ENCODE peak calls at places on chromosomes 7 and 10, in four cellular contexts. One of them, this sample, is unnamed.

GRCh38 chr7:142855756-142856564 is 1.1 kb downstream of the EPHB6 start:
- DNase-seq in memory B cell: no peak
- DNase-seq in esophagus muscularis mucosa: no peak
- DNase-seq in RCC 7860: no peak
- DNase-seq in this sample: no peak

GRCh38 chr10:14092749-14093148 is 238.0 kb downstream of the FRMD4A start:
- DNase-seq in memory B cell: no peak
- DNase-seq in esophagus muscularis mucosa: no peak
- DNase-seq in RCC 7860: peak; percentile 12
- DNase-seq in this sample: peak; percentile 32

GRCh38 chr10:123835575-123835974 is 56.0 kb downstream of the CPXM2 start:
- DNase-seq in memory B cell: no peak
- DNase-seq in esophagus muscularis mucosa: peak; percentile 88
- DNase-seq in RCC 7860: no peak
- DNase-seq in this sample: peak; percentile 15

GRCh38 chr10:97024181-97025073 is 161.3 kb downstream of the SLIT1 start:
- DNase-seq in memory B cell: no peak
- DNase-seq in esophagus muscularis mucosa: no peak
- DNase-seq in RCC 7860: peak; percentile 44
- DNase-seq in this sample: peak; percentile 73

GRCh38 chr10:55466806-55467504 is 665.9 kb upstream of the PCDH15 start:
- DNase-seq in memory B cell: no peak
- DNase-seq in esophagus muscularis mucosa: no peak
- DNase-seq in RCC 7860: no peak
- DNase-seq in this sample: no peak

GRCh38 chr7:127252736-127253288 is at the start of gene GRM8:
- DNase-seq in memory B cell: peak; percentile 30
- DNase-seq in esophagus muscularis mucosa: no peak
- DNase-seq in RCC 7860: peak; percentile 40
- DNase-seq in this sample: peak; percentile 70

GRCh38 chr7:89826574-89826973 is 327.7 kb upstream of the STEAP1 start:
- DNase-seq in memory B cell: no peak
- DNase-seq in esophagus muscularis mucosa: no peak
- DNase-seq in RCC 7860: no peak
- DNase-seq in this sample: no peak

GRCh38 chr10:51881213-51881612 is 181.8 kb upstream of the CSTF2T start:
- DNase-seq in memory B cell: no peak
- DNase-seq in esophagus muscularis mucosa: no peak
- DNase-seq in RCC 7860: no peak
- DNase-seq in this sample: no peak

GRCh38 chr10:88066319-88066718 is 202.9 kb downstream of the PTEN start:
- DNase-seq in memory B cell: no peak
- DNase-seq in esophagus muscularis mucosa: no peak
- DNase-seq in RCC 7860: no peak
- DNase-seq in this sample: no peak

GRCh38 chr10:100184426-100185219 is 1.2 kb downstream of the ERLIN1 start:
- DNase-seq in memory B cell: no peak
- DNase-seq in esophagus muscularis mucosa: no peak
- DNase-seq in RCC 7860: no peak
- DNase-seq in this sample: peak; percentile 18

GRCh38 chr7:34451923-34452322 is 206.1 kb upstream of the NPSR1 start:
- DNase-seq in memory B cell: no peak
- DNase-seq in esophagus muscularis mucosa: no peak
- DNase-seq in RCC 7860: peak; percentile 57
- DNase-seq in this sample: peak; percentile 8

GRCh38 chr10:131726460-131726861 is 174.3 kb upstream of the PPP2R2D start:
- DNase-seq in memory B cell: no peak
- DNase-seq in esophagus muscularis mucosa: no peak
- DNase-seq in RCC 7860: no peak
- DNase-seq in this sample: no peak

GRCh38 chr10:114767589-114768393 is 53.8 kb upstream of the FHIP2A start:
- DNase-seq in memory B cell: no peak
- DNase-seq in esophagus muscularis mucosa: no peak
- DNase-seq in RCC 7860: no peak
- DNase-seq in this sample: peak; percentile 23

GRCh38 chr10:69659286-69660027 is 29.4 kb downstream of the FAM241B start:
- DNase-seq in memory B cell: no peak
- DNase-seq in esophagus muscularis mucosa: no peak
- DNase-seq in RCC 7860: no peak
- DNase-seq in this sample: no peak

GRCh38 chr7:157412021-157412443 is 75.2 kb downstream of the DNAJB6 start:
- DNase-seq in memory B cell: no peak
- DNase-seq in esophagus muscularis mucosa: no peak
- DNase-seq in RCC 7860: peak; percentile 94
- DNase-seq in this sample: peak; percentile 21

GRCh38 chr7:127780489-127780888 is 128.5 kb downstream of the SND1 start:
- DNase-seq in memory B cell: no peak
- DNase-seq in esophagus muscularis mucosa: no peak
- DNase-seq in RCC 7860: no peak
- DNase-seq in this sample: no peak

GRCh38 chr7:133300097-133300496 is 47.2 kb downstream of the EXOC4 start:
- DNase-seq in memory B cell: no peak
- DNase-seq in esophagus muscularis mucosa: no peak
- DNase-seq in RCC 7860: no peak
- DNase-seq in this sample: no peak